ENCODE peak calls at places on chromosomes 13 and 19, in five cellular contexts. I, Y, R, G and T are unnamed samples.
A peak's percentile ranks its signal among the peaks of the same experiment; 100 is the strongest.

GRCh38 chr13:33322474-33322827 is 36.9 kb upstream of the STARD13 start:
- DNase-seq in I (peak; percentile 8), Y (no peak), R (no peak), G (peak; percentile 80), T (peak; percentile 71)

GRCh38 chr19:46107371-46107770 is 17.1 kb downstream of the IGFL3 start:
- DNase-seq in I (peak; percentile 93), Y (no peak), R (no peak), G (peak; percentile 45), T (no peak)

GRCh38 chr19:15265849-15266248 is 33.6 kb upstream of the EPHX3 start:
- DNase-seq in I (peak; percentile 96), Y (no peak), R (peak; percentile 81), G (peak; percentile 97), T (peak; percentile 89)

GRCh38 chr13:24267283-24267682 is 42.1 kb upstream of the C1QTNF9 start:
- DNase-seq in I (peak; percentile 6), Y (peak; percentile 47), R (no peak), G (peak; percentile 42), T (no peak)

GRCh38 chr13:20788312-20788711 is 14.6 kb upstream of the EEF1AKMT1 start:
- DNase-seq in I (peak; percentile 14), Y (no peak), R (no peak), G (no peak), T (no peak)

GRCh38 chr19:5949792-5950305 is 28.1 kb downstream of the RANBP3 start:
- DNase-seq in I (no peak), Y (no peak), R (no peak), G (no peak), T (no peak)

GRCh38 chr13:27339299-27339698 is 68.7 kb downstream of the RASL11A start:
- DNase-seq in I (peak; percentile 20), Y (peak; percentile 38), R (no peak), G (peak; percentile 73), T (no peak)

GRCh38 chr19:5504115-5504514 is 48.9 kb downstream of the ZNRF4 start:
- DNase-seq in I (no peak), Y (no peak), R (no peak), G (no peak), T (no peak)

GRCh38 chr19:37342753-37343152 is 28.1 kb upstream of the ZNF527 start:
- DNase-seq in I (no peak), Y (no peak), R (no peak), G (no peak), T (no peak)

GRCh38 chr19:23392706-23393105 is 2.6 kb downstream of the ZNF91 start:
- DNase-seq in I (peak; percentile 35), Y (no peak), R (no peak), G (peak; percentile 52), T (peak; percentile 9)

GRCh38 chr13:30431269-30431950 is 9.1 kb downstream of the UBE2L5 start:
- DNase-seq in I (peak; percentile 45), Y (no peak), R (no peak), G (peak; percentile 33), T (peak; percentile 21)

DNA sequence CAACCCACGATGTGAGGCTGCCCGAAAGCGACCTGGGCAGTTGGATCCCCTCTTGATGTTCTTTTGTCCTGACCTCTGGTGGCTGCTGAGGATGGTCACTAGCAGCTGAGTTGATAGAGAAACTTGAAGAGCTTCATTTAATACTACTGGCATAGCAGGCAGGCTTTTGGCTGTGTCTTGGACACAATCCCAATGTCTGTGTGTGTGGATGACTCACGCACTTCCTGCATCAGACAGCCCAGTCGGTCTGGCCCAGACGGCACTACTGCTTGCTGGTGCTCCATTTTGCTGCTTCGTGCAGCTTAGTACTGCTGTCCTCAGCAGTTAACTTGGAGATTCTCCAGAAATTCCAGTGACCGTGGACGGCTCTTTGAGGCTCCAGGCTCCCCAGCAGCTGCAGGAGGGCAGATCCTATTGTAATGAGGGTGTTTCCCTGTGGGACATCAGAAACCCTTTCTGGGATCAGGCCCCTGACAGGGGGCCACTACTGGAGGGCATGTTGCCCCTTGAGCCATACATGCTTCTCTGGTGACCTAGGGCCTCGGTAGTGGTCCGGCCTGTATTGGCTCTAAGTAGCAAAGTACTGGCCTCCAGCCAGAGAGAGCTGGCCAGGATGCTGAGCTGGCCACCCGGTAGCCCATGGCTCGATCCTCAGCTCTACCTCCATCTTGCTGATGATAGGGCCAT is 4.5 kb downstream of the FPR3 start:
- DNase-seq in I (peak; percentile 97), Y (no peak), R (peak; percentile 75), G (peak; percentile 100), T (peak; percentile 99)
- TF ChIP-seq CTCF in I (peak; percentile 7), Y (no peak), R (no peak), G (peak; percentile 36), T (peak; percentile 53)

GRCh38 chr19:18469245-18470107 is 31.5 kb upstream of the ISYNA1 start:
- DNase-seq in I (peak; percentile 54), Y (peak; percentile 64), R (no peak), G (peak; percentile 78), T (peak; percentile 32)
- TF ChIP-seq CTCF in I (peak; percentile 80), Y (peak; percentile 56), R (peak; percentile 65), G (peak; percentile 84), T (peak; percentile 92)

DNA sequence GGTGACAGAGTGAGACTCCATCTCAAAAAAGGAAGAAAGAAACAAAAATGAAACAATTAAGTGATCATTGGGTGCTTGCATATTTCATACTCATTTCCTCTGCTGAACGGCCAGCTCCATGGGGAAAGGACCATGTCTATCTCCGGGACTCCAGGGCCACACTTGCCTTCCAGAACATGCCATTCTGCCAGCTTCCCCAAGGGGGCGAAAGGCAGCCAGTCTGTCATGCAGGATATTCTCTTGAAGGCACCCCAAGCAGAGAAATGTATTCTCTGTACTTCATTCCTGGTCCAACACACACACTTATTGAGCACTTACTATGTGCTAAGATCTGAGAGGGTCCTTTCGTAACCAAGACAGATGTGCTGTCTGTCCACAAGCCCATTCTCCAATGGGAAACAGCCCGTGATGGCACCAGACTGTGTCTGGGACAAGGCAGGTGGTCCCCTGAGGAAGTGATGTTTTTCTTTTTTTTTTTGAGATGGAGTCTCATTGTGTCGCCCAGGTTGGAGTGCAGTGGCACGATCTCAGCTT is 10.2 kb upstream of the CARM1 start:
- DNase-seq in I (no peak), Y (no peak), R (no peak), G (peak; percentile 56), T (no peak)
- TF ChIP-seq CTCF in I (peak; percentile 53), Y (peak; percentile 26), R (peak; percentile 17), G (peak; percentile 70), T (peak; percentile 72)

DNA sequence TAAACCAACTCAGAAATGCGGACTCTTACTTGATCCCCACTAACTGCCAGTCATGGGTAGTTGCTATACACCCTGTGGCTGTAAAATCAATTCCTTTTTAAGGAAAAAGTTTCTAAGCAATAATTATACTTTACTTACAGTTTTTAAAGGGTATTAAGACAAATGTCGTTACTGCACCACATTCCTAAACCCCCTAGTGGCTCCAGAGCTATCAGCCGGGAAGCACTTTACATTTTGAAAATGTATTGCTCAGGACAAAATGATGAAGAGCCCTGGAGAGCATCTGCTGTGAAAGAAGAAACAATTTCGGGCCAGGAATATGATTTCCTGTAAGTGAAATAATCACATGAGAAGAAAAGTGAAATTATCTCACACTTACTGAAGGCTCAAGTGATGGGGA is 36.7 kb downstream of the DCLK1 start:
- DNase-seq in I (no peak), Y (no peak), R (no peak), G (no peak), T (no peak)
- TF ChIP-seq CTCF in I (no peak), Y (no peak), R (no peak), G (no peak), T (no peak)

GRCh38 chr19:10431254-10431942 is 11.1 kb downstream of the PDE4A start:
- DNase-seq in I (peak; percentile 39), Y (peak; percentile 78), R (no peak), G (no peak), T (no peak)
- TF ChIP-seq CTCF in I (no peak), Y (no peak), R (no peak), G (no peak), T (peak; percentile 21)

GRCh38 chr19:11137542-11138384 is 17.8 kb downstream of the SPC24 start:
- DNase-seq in I (peak; percentile 81), Y (peak; percentile 71), R (peak; percentile 81), G (peak; percentile 92), T (peak; percentile 93)
- TF ChIP-seq CTCF in I (peak; percentile 83), Y (peak; percentile 31), R (peak; percentile 90), G (peak; percentile 85), T (peak; percentile 90)

GRCh38 chr19:10295305-10295846 is 5.6 kb downstream of the ICAM5 start:
- DNase-seq in I (no peak), Y (peak; percentile 93), R (no peak), G (peak; percentile 48), T (no peak)
- TF ChIP-seq CTCF in I (no peak), Y (no peak), R (no peak), G (peak; percentile 23), T (peak; percentile 18)

DNA sequence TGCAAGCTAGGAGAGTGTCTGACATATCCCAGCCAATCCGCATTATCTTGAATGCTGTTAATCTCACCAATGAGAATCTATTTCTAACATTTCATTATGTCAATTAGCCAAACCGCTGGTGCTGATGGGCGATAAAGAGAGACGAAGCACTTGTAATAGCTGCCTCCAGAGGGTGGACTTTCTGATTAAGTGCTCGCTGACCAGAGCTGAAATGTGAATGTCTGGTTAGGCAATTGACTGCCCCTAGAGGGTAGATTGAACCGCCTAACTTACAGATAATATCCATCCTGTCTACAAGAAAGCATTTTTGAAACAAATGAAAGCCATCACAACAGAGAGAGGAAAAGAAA is 552 bp upstream of the GRWD1 start:
- DNase-seq in I (peak; percentile 93), Y (peak; percentile 78), R (no peak), G (peak; percentile 98), T (peak; percentile 94)
- TF ChIP-seq CTCF in I (peak; percentile 83), Y (no peak), R (peak; percentile 48), G (peak; percentile 85), T (peak; percentile 81)